ENCODE peak calls at places on chromosomes 11 and 22, in seven cellular contexts. A is PC-3, L is GM23338, X is fibroblast of lung, Z is endothelial cell of umbilical vein, R is HepG2, C is mammary epithelial cell. O is an unnamed sample.

GRCh38 chr22:45516923-45517675 is 14.4 kb downstream of the FBLN1 start:
- DNase-seq in Z (no peak), C (peak), A (no peak), L (peak), X (peak), R (no peak), O (peak)

GRCh38 chr22:24444729-24445466 is 17.5 kb downstream of the ADORA2A start:
- DNase-seq in R (no peak), Z (no peak), L (no peak), A (no peak), C (no peak), X (no peak), O (no peak)

GRCh38 chr11:20309626-20310025 is 53.9 kb upstream of the HTATIP2 start:
- DNase-seq in X (no peak), Z (no peak), C (no peak), L (no peak), A (no peak), R (no peak), O (no peak)

GRCh38 chr11:122368796-122369195 is 252.8 kb upstream of the BLID start:
- DNase-seq in L (no peak), Z (no peak), A (no peak), X (no peak), R (no peak), C (no peak), O (no peak)

GRCh38 chr11:20112291-20113146 is 47.8 kb downstream of the DBX1 start:
- DNase-seq in L (no peak), A (peak), C (peak), X (peak), Z (peak), R (no peak), O (peak)

GRCh38 chr11:130592056-130592455 is 143.6 kb downstream of the ADAMTS15 start:
- DNase-seq in R (no peak), X (peak), L (no peak), Z (peak), A (peak), C (peak), O (no peak)

GRCh38 chr22:29449296-29449863 is 11.0 kb downstream of the RFPL1 start:
- DNase-seq in Z (no peak), A (no peak), C (no peak), R (no peak), X (no peak), L (no peak), O (no peak)

GRCh38 chr22:50150161-50151129 is 20.1 kb upstream of the PANX2 start:
- DNase-seq in R (no peak), Z (no peak), X (peak), L (no peak), A (no peak), C (no peak), O (peak)

GRCh38 chr11:69280994-69281393 is 13.0 kb upstream of the MYEOV start:
- DNase-seq in A (peak), R (no peak), L (no peak), Z (no peak), X (peak), C (peak), O (peak)

GRCh38 chr11:103928040-103928555 is 108.3 kb upstream of the DDI1 start:
- DNase-seq in L (peak), X (no peak), R (no peak), C (no peak), A (no peak), Z (no peak), O (peak)

GRCh38 chr22:24566899-24567511 is 11.2 kb downstream of the SNRPD3 start:
- DNase-seq in C (no peak), L (no peak), R (no peak), A (no peak), X (no peak), Z (no peak), O (no peak)

GRCh38 chr11:34812905-34813576 is 103.1 kb downstream of the APIP start:
- DNase-seq in C (no peak), L (no peak), A (no peak), R (no peak), Z (no peak), X (no peak), O (no peak)

GRCh38 chr11:34806875-34807274 is 109.3 kb downstream of the APIP start:
- DNase-seq in Z (no peak), C (no peak), A (no peak), X (no peak), R (no peak), L (no peak), O (no peak)

GRCh38 chr11:34809191-34810106 is 106.7 kb downstream of the APIP start:
- DNase-seq in Z (peak), L (no peak), R (no peak), X (peak), C (peak), A (peak), O (peak)

GRCh38 chr11:34811858-34812257 is 104.3 kb downstream of the APIP start:
- DNase-seq in L (no peak), Z (no peak), A (no peak), R (no peak), X (no peak), C (no peak), O (no peak)

GRCh38 chr11:34810107-34810562 is 106.0 kb downstream of the APIP start:
- DNase-seq in Z (no peak), L (no peak), A (no peak), X (no peak), C (no peak), R (no peak), O (no peak)
- H3K4me2 ChIP-seq in Z (peak), L (no peak), A (peak), X (no peak), C (peak), R (no peak), O (peak)

GRCh38 chr11:106276126-106276525 is 198.7 kb downstream of the AASDHPPT start:
- DNase-seq in L (no peak), R (no peak), C (no peak), X (peak), Z (no peak), A (peak), O (no peak)

GRCh38 chr11:106276859-106277436 is 199.5 kb downstream of the AASDHPPT start:
- DNase-seq in C (no peak), A (peak), L (peak), X (peak), Z (no peak), R (no peak), O (peak)

GRCh38 chr11:106275151-106275550 is 197.7 kb downstream of the AASDHPPT start:
- DNase-seq in C (no peak), R (no peak), X (peak), Z (no peak), L (no peak), A (no peak), O (no peak)

GRCh38 chr11:106271126-106271525 is 193.7 kb downstream of the AASDHPPT start:
- DNase-seq in C (no peak), R (no peak), L (no peak), A (no peak), Z (no peak), X (peak), O (no peak)

GRCh38 chr11:106271686-106272085 is 194.2 kb downstream of the AASDHPPT start:
- DNase-seq in Z (no peak), X (peak), R (no peak), A (peak), L (no peak), C (peak), O (no peak)
- TF ChIP-seq CTCF in Z (no peak), X (no peak), R (no peak), A (no peak), L (peak), C (no peak), O (no peak)

DNA sequence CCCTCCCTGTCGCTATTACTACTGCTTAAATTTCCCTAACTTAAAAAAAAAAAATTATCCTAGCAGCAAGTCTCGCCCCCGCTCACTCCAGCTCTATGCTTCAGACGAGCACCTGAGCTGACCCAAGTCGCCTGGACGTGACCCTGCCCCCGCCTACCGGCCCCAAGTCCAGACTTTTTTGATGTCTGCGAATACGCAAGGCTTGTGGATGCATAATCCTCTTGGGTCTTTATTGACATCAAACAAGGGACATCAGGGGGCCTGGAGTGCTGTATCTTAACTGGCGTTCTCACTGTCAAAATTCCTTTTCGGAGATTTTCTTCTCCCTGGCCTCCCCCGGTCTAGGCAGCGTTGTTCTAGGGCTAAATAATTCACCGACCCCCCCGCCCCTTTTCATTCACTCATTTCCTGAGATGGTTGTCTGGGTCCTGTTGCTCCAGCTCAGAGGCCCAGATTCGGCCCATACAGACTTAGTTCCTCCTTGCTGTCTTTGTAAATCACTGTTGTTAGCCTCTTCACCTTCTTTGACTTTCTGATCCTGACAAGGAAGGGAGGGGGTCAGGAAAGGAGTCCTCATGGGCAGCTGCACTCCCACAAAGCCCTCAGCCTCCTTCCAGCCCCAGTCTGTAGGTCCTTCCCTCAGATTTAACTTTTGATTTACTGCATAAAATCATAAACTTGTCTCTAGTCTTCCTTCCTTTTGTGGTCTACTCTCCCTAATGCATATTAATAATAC is 596 bp upstream of the LRP4 start:
- DNase-seq in R (no peak), L (peak), X (no peak), A (no peak), Z (no peak), C (no peak), O (no peak)
- TF ChIP-seq EZH2 in R (no peak), L (no peak), X (no peak), A (no peak), Z (no peak), C (no peak), O (no peak)

DNA sequence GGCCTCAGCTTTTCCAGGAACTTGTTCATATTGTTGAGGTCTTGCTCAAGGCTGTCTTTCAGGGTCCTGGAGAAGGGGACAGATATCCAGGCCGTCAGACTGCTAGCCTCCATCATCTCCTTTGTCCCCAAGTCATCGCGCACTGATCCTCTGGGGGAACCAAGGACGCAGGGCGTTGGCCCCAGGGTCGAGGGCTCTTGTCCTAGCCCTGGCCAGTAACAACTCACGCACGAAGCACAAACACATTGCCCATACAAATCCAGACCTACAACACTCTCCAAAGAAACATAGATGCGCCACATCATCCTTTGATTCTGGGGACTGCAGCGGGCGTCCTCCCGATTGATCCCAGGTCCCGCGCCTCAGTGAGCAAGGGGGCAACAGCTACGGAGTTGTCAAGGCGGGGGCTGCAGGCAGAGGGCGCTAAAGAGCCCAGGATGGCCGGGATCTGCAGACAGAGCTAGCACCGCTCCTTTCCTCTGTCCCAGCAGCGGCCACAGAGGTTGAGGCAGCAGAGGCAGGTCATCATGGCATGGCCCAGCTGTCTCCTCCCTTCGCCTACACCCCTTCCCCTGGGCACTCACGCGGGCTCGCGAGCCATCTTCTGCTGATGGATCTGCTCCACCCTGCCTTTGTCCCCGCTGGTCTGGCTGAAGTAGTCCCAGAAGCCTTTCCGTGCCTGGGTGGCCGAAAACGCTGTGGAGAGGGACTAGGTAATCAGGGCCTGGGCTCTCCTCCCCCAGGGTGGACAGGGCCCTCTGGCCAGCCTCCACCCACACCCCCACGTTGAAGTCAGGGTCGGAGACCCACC is 472 bp downstream of the APOA5 start:
- DNase-seq in A (peak), L (peak), Z (peak), X (peak), C (no peak), R (peak), O (peak)
- H3K4me2 ChIP-seq in A (no peak), L (peak), Z (no peak), X (no peak), C (no peak), R (peak), O (no peak)

GRCh38 chr11:64040684-64041267 is 5.0 kb downstream of the FLRT1 start:
- DNase-seq in A (no peak), R (peak), L (peak), C (no peak), X (no peak), Z (no peak), O (no peak)
- TF ChIP-seq CTCF in A (peak), R (peak), L (peak), C (no peak), X (peak), Z (peak), O (peak)

DNA sequence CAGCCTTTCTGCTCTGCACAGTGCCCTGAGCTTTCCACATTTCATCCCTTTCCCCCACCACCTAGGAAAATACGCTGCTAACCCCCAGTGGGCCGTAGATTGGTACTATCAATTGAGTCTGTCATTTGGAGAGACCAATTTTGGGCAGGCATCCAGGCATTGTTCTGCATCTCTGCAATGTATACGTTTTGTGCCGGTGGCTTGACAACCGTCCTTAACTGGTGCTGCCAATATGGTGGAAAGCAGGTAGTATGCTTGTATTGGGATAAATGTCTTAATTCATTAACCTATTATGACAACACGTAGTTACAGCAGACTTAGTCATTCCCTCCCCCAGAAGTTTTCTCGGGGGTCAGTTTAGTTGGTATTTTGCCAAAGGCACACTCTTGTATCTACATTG is 1.3 kb downstream of the ELMOD1 start:
- DNase-seq in R (no peak), A (no peak), X (no peak), Z (peak), C (no peak), L (no peak), O (no peak)
- TF ChIP-seq EZH2 in R (no peak), A (no peak), X (no peak), Z (no peak), C (no peak), L (peak), O (no peak)

DNA sequence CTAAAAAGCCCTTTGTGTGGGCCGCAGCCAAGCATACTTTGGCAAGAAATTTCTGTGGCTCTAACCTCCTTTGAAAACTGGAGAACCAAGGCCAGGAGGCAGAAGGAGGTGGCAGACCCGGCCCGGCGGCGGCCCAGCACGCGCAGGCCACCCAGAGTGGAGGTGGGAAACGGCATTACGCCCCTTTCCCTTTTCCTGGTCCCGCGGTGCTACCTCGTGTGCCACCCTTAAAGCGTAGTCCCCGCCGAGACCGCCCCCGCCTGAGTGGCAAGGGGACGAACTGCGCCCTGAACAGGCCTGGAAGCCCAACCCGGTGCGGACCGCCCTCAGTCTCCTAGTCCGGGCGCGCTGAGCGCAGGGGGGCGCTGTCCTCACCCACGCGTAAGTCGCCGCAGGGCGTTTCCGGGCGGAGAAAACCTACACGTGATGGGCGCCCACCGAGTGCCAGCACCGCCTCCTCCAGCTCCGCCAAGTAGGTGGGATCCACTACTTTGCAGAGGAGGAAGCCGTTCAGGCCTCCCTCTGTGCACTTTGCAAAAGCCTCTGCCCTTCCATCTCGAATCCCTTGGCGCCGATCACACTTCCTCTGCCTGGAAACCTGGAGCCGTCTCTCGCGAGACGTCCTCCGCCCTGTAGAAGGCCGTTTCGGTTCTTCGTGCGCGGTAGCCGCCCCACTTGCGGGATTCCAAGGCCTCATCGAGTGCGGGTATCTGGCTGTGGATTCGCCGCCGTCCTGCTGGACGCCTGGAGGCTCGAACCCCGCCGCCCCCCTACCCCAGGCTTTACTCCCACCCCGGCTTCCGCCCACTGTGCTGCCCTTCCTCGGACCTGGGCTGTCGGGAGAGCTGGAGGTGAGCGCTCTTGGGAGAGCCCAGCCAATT is at the start of gene ACCS:
- DNase-seq in Z (peak), C (peak), L (peak), R (peak), A (peak), X (peak), O (peak)
- H3K4me2 ChIP-seq in Z (peak), C (peak), L (peak), R (peak), A (peak), X (peak), O (peak)

O was measured in PC-9.